ENCODE peak calls at places on chromosomes 4 and X, in four cellular contexts. N is tibial artery, A is breast epithelium, Q is AG10803. Z is an unnamed sample.

GRCh38 chr4:158353541-158354304 is 143.4 kb downstream of the TMEM144 start:
- DNase-seq in N (no peak), A (no peak), Q (no peak), Z (no peak)

GRCh38 chr4:172740434-172740833 is 428.2 kb upstream of the GALNT7 start:
- DNase-seq in N (no peak), A (no peak), Q (no peak), Z (no peak)

GRCh38 chrX:107924136-107924746 is 57.9 kb downstream of the TEX13B start:
- DNase-seq in N (no peak), A (no peak), Q (no peak), Z (no peak)

GRCh38 chr4:948936-949300 is 16.7 kb downstream of the TMEM175 start:
- DNase-seq in N (peak), A (no peak), Q (no peak), Z (no peak)

GRCh38 chr4:6740347-6740746 is 24.4 kb downstream of the BLOC1S4 start:
- DNase-seq in N (no peak), A (no peak), Q (no peak), Z (no peak)

GRCh38 chrX:86047174-86047991 is at the start of gene CHM:
- DNase-seq in N (peak), A (peak), Q (peak), Z (peak)

GRCh38 chr4:87399148-87399547 is 8.2 kb upstream of the HSD17B11 start:
- DNase-seq in N (no peak), A (no peak), Q (no peak), Z (no peak)

GRCh38 chr4:181162266-181163063 is 1080.7 kb upstream of the TENM3 start:
- DNase-seq in N (no peak), A (no peak), Q (peak), Z (no peak)

GRCh38 chrX:10085223-10085622 is 71.6 kb upstream of the CLCN4 start:
- DNase-seq in N (no peak), A (no peak), Q (no peak), Z (no peak)

GRCh38 chr4:152784490-152785195 is 4.9 kb downstream of the ARFIP1 start:
- DNase-seq in N (no peak), A (no peak), Q (peak), Z (no peak)

GRCh38 chr4:94298725-94299252 is 43.8 kb downstream of the HPGDS start:
- DNase-seq in N (no peak), A (no peak), Q (no peak), Z (no peak)

GRCh38 chrX:9279271-9279596 is 185.6 kb upstream of the TBL1X start:
- DNase-seq in N (no peak), A (no peak), Q (no peak), Z (no peak)

GRCh38 chr4:155077860-155078259 is 130.6 kb upstream of the NPY2R start:
- DNase-seq in N (no peak), A (no peak), Q (no peak), Z (no peak)

GRCh38 chrX:40343319-40343718 is 237.5 kb upstream of the ATP6AP2 start:
- DNase-seq in N (no peak), A (no peak), Q (no peak), Z (no peak)

DNA sequence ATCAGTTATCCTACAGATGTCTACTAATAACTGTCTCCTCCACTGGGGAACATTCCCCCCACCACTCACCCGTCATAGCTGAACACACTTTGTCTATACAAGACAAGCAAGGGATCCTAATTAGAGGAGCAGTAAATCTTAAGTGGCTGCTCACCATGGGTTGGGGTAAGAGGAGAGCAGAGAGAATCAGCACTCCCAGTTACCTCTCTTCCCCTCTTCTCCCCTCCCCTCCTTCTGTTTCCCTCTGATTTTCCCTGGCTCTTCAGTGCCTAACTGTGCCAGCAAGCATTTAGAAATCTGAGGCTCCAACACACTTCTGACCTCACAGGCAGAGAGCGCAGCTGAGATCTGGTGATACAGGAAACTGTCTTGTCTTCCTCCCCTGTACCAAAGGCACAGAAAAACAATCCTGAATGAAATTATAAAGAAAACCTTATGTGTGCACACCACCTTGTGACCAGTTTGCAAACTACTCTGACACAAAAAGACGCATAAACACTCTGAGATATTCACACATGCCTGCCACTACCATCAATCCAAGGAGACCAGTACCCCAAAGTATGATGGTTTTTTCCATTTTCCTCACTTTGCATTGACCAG is 82.5 kb upstream of the SMIM10 start:
- DNase-seq in N (no peak), A (no peak), Q (peak), Z (peak)
- TF ChIP-seq CTCF in N (no peak), A (no peak), Q (peak), Z (no peak)

GRCh38 chr4:8855781-8856245 is 15.8 kb downstream of the HMX1 start:
- DNase-seq in N (no peak), A (no peak), Q (no peak), Z (no peak)
- TF ChIP-seq CTCF in N (no peak), A (no peak), Q (no peak), Z (no peak)

GRCh38 chr4:7770675-7771050 is 169.0 kb downstream of the AFAP1 start:
- DNase-seq in N (peak), A (no peak), Q (no peak), Z (no peak)

GRCh38 chr4:7771056-7771455 is 168.6 kb downstream of the AFAP1 start:
- DNase-seq in N (peak), A (no peak), Q (no peak), Z (no peak)

GRCh38 chr4:7769308-7769841 is 170.3 kb downstream of the AFAP1 start:
- DNase-seq in N (peak), A (no peak), Q (no peak), Z (no peak)

GRCh38 chr4:7768736-7769135 is 170.9 kb downstream of the AFAP1 start:
- DNase-seq in N (peak), A (no peak), Q (no peak), Z (no peak)

DNA sequence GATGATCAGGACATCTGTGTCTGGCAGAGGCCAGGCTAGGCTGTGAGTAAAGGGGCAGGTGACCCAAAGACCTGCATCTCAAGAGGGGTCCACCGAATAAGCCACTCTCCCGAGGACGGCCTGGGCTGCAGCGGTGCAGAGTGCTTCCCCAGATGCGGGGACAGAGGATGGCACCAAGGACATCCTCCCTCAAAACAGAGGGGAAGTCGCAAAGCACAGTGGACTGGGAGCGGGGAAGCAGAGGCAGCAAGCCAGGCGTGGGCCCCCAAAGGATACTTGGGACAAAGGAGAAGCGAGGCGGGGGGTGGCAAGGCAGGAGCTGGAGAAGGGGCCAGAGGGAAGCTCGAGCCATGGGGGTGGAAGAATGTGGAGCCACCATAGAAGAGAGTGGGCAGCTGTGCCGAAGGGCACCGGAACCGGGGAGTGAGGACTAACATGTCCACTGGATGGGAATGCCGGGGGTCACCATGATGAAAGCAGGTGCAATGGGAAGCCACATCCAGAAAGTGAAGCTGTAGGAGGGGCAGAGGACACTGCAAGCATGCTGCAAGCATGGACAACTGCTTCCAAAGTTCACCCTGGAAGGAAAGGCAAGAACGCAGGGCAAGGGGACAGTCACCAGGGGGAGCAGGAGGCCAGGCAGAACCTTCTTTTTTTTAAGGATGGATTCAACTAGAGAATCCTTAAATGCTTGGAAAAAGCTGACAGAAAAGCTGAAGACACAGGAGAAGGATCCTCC is 169.6 kb downstream of the AFAP1 start:
- DNase-seq in N (peak), A (no peak), Q (peak), Z (peak)
- TF ChIP-seq CTCF in N (peak), A (no peak), Q (peak), Z (peak)

GRCh38 chrX:23559975-23560374 is 107.3 kb upstream of the PRDX4 start:
- DNase-seq in N (no peak), A (no peak), Q (no peak), Z (no peak)
- TF ChIP-seq CTCF in N (no peak), A (no peak), Q (no peak), Z (no peak)

GRCh38 chr4:73069338-73070071 is at the start of gene COX18:
- DNase-seq in N (peak), A (peak), Q (peak), Z (peak)

GRCh38 chr4:73067971-73068394 is 1.5 kb downstream of the COX18 start:
- DNase-seq in N (no peak), A (no peak), Q (no peak), Z (no peak)

GRCh38 chr4:73066928-73067327 is 2.6 kb downstream of the COX18 start:
- DNase-seq in N (no peak), A (no peak), Q (no peak), Z (no peak)

GRCh38 chr4:73070072-73070385 is 513 bp upstream of the COX18 start:
- DNase-seq in N (no peak), A (no peak), Q (peak), Z (peak)

DNA sequence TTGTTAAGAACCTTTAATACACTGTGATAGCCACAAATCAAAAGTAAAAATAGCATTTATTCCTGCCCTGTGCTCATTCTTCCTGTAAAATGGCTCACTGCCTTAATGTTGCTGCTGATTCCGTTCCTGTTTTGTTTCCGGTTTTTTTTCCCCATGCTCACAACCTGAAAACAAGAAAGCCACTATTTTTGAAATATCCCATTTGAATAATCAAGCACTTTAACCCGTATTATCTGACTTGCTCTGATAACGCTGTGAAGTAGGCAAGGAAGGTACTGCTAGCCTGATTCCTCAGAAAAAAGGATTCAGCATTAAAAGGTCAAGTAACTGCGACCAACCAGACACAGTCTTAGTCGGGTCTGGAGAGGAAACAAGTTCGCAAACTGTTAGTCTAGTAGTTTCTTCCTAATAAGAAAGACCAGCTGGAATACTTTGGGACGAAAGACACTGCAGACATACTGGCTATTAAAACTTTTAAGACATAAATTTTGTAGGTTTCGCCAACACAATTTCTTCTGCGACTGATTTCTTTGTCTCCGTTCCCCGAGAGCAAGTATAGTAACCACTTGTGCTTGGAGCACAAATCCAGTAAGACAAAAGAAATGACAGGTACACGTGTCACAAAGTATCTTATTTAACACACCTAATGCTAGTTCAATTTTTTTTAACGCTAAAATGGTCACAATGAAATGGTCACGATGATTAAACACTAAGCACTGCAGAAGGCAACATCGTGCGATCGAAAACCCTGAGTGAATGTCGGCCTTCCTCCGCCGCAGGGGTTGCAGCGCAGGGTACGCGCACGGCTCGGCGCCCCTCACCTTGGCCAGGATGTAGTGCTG is 799 bp downstream of the COX18 start:
- DNase-seq in N (no peak), A (no peak), Q (peak), Z (no peak)
- TF ChIP-seq CTCF in N (no peak), A (no peak), Q (no peak), Z (no peak)

GRCh38 chrX:13396887-13397286 is 77.0 kb upstream of the ATXN3L start:
- DNase-seq in N (no peak), A (no peak), Q (peak), Z (no peak)
- TF ChIP-seq CTCF in N (no peak), A (no peak), Q (no peak), Z (no peak)

GRCh38 chr4:81052119-81053068 is 21.9 kb downstream of the BMP3 start:
- DNase-seq in N (no peak), A (no peak), Q (peak), Z (no peak)
- TF ChIP-seq CTCF in N (peak), A (peak), Q (peak), Z (peak)

Z was measured in GM13976.